ENCODE peak calls at places on chromosomes 12 and 14, in six cellular contexts. D is T-helper 17 cell; I is activated naive CD8-positive, alpha-beta T cell treated with anti-CD3 and anti-CD28 coated beads, Interleukin-2, amount 50 U/mL, for 24 hours; R is DND-41; A is A549; L is gastroesophageal sphincter. S is an unnamed sample.

GRCh38 chr12:127519766-127520165 is 747.2 kb upstream of the TMEM132C start:
- ATAC-seq in L (no peak), I (no peak), A (no peak), R (no peak), D (no peak), S (no peak)

GRCh38 chr12:106073179-106073578 is 65.6 kb downstream of the NUAK1 start:
- ATAC-seq in D (no peak), A (no peak), I (peak), R (no peak), L (no peak), S (no peak)

GRCh38 chr12:5220835-5221234 is 177.2 kb downstream of the KCNA5 start:
- ATAC-seq in D (peak), I (peak), R (peak), A (no peak), L (no peak), S (peak)

GRCh38 chr12:66164349-66164821 is 5.4 kb downstream of the TMBIM4 start:
- ATAC-seq in R (no peak), L (no peak), I (no peak), D (no peak), A (no peak), S (peak)

GRCh38 chr14:67186789-67187188 is 2.5 kb upstream of the GARIN2 start:
- ATAC-seq in L (no peak), R (peak), I (no peak), A (peak), D (peak), S (no peak)

GRCh38 chr12:111597731-111598636 is 1.1 kb downstream of the ATXN2 start:
- ATAC-seq in I (peak), D (no peak), A (peak), L (no peak), R (peak), S (peak)

GRCh38 chr14:81784084-81784483 is 250.4 kb upstream of the SEL1L start:
- ATAC-seq in L (no peak), R (no peak), D (no peak), I (no peak), A (no peak), S (no peak)

GRCh38 chr12:10320643-10321042 is 13.0 kb downstream of the KLRD1 start:
- ATAC-seq in D (no peak), A (no peak), I (peak), L (no peak), R (no peak), S (no peak)

GRCh38 chr12:126198966-126199692 is 1133.9 kb downstream of the AACS start:
- ATAC-seq in D (no peak), I (no peak), R (no peak), L (no peak), A (no peak), S (peak)

GRCh38 chr12:95016120-95016519 is 12.6 kb upstream of the NDUFA12 start:
- ATAC-seq in D (no peak), L (no peak), A (no peak), R (no peak), I (no peak), S (no peak)

GRCh38 chr12:6154730-6155459 is 30.4 kb upstream of the VWF start:
- ATAC-seq in D (no peak), I (no peak), L (peak), R (no peak), A (no peak), S (peak)

GRCh38 chr12:13661005-13661887 is 320.2 kb downstream of the GRIN2B start:
- ATAC-seq in A (peak), R (peak), I (peak), D (no peak), L (peak), S (peak)

GRCh38 chr12:27236498-27236897 is 7.6 kb upstream of the STK38L start:
- ATAC-seq in L (no peak), A (peak), D (no peak), I (peak), R (no peak), S (no peak)

GRCh38 chr12:127300753-127301152 is 966.2 kb upstream of the TMEM132C start:
- ATAC-seq in I (no peak), D (no peak), A (no peak), L (no peak), R (no peak), S (no peak)

GRCh38 chr14:34302654-34303053 is 159.4 kb downstream of the SPTSSA start:
- ATAC-seq in L (peak), A (no peak), D (no peak), I (no peak), R (no peak), S (no peak)

GRCh38 chr12:52059582-52060497 is 8.6 kb downstream of the NR4A1 start:
- ATAC-seq in D (peak), R (no peak), A (peak), L (peak), I (no peak), S (no peak)

GRCh38 chr12:2443766-2444165 is 351.0 kb upstream of the FKBP4 start:
- ATAC-seq in L (no peak), D (no peak), R (no peak), I (no peak), A (no peak), S (no peak)

GRCh38 chr12:111758120-111758561 is 8.6 kb upstream of the ALDH2 start:
- ATAC-seq in D (no peak), A (no peak), L (peak), I (no peak), R (no peak), S (peak)

GRCh38 chr12:94308612-94309011 is 151.1 kb downstream of the CEP83 start:
- ATAC-seq in D (no peak), A (no peak), I (no peak), R (no peak), L (no peak), S (no peak)

GRCh38 chr12:7940906-7941305 is 4.9 kb upstream of the SLC2A3 start:
- ATAC-seq in R (no peak), L (no peak), D (no peak), A (no peak), I (no peak), S (no peak)

GRCh38 chr12:87509233-87509820 is 519.9 kb downstream of the C12orf50 start:
- ATAC-seq in I (no peak), L (no peak), D (no peak), A (peak), R (no peak), S (peak)

GRCh38 chr12:45208604-45209487 is 7.0 kb upstream of the ANO6 start:
- ATAC-seq in I (peak), L (no peak), A (peak), D (no peak), R (no peak), S (no peak)

GRCh38 chr12:42360747-42361403 is 34.9 kb downstream of the PPHLN1 start:
- ATAC-seq in R (no peak), D (no peak), I (peak), A (no peak), L (no peak), S (no peak)

GRCh38 chr14:63852271-63852816 is 460 bp upstream of the SYNE2 start:
- ATAC-seq in R (no peak), A (peak), I (no peak), D (no peak), L (peak), S (no peak)

S was measured in esophagus mucosa.